ENCODE peak calls at places on chromosome 17, in seven cellular contexts. E is HCT116, U is SK-N-SH, C is H1, G is K562, Y is GM12878, S is HepG2. W is an unnamed sample.

GRCh38 chr17:45016237-45016636 is 35.2 kb downstream of the DCAKD start:
- DNase-seq in E (no peak), C (no peak), Y (no peak), S (no peak), G (no peak), U (no peak), W (no peak)

GRCh38 chr17:41178843-41179616 is 1.0 kb upstream of the KRTAP4-2 start:
- DNase-seq in Y (no peak), E (no peak), G (no peak), S (no peak), U (no peak), C (no peak), W (no peak)

GRCh38 chr17:4816826-4817225 is 9.9 kb downstream of the PLD2 start:
- DNase-seq in E (no peak), Y (no peak), C (no peak), S (no peak), U (no peak), G (no peak), W (no peak)

GRCh38 chr17:5248821-5249479 is 14.3 kb upstream of the SCIMP start:
- DNase-seq in S (no peak), E (no peak), C (no peak), U (no peak), Y (no peak), G (no peak), W (no peak)

GRCh38 chr17:73770115-73770848 is 126.0 kb upstream of the SDK2 start:
- DNase-seq in C (no peak), G (peak), E (peak), Y (no peak), U (peak), S (no peak), W (peak)

GRCh38 chr17:14069251-14069981 is at the start of gene COX10:
- DNase-seq in E (peak), S (peak), G (peak), Y (peak), C (peak), U (peak), W (peak)

GRCh38 chr17:74569392-74570003 is 2.2 kb upstream of the CD300H start:
- DNase-seq in E (peak), S (no peak), U (no peak), G (peak), C (no peak), Y (no peak), W (peak)

GRCh38 chr17:63973930-63974593 is 1.3 kb upstream of the SCN4A start:
- DNase-seq in U (no peak), E (no peak), G (no peak), S (no peak), Y (no peak), C (no peak), W (peak)

GRCh38 chr17:79305831-79306687 is 231.4 kb downstream of the ENGASE start:
- DNase-seq in C (no peak), Y (no peak), S (no peak), E (no peak), U (peak), G (peak), W (no peak)

GRCh38 chr17:63082952-63083351 is 116.9 kb downstream of the TANC2 start:
- DNase-seq in U (no peak), Y (no peak), E (no peak), C (no peak), G (no peak), S (no peak), W (no peak)

GRCh38 chr17:14971054-14971453 is 294.1 kb downstream of the PMP22 start:
- DNase-seq in S (no peak), C (no peak), G (no peak), Y (no peak), U (no peak), E (no peak), W (no peak)

GRCh38 chr17:77894126-77894956 is 64.2 kb upstream of the TNRC6C start:
- DNase-seq in E (no peak), Y (no peak), C (no peak), U (no peak), S (no peak), G (no peak), W (no peak)

GRCh38 chr17:80512233-80512632 is 32.4 kb upstream of the RPTOR start:
- DNase-seq in E (no peak), U (no peak), S (no peak), C (no peak), Y (no peak), G (no peak), W (no peak)

GRCh38 chr17:80970044-80970761 is 21.4 kb upstream of the CHMP6 start:
- DNase-seq in C (no peak), U (peak), E (no peak), S (no peak), Y (no peak), G (peak), W (peak)

GRCh38 chr17:9044796-9045470 is 23.6 kb downstream of the NTN1 start:
- DNase-seq in U (no peak), E (no peak), S (no peak), Y (no peak), G (no peak), C (no peak), W (no peak)

GRCh38 chr17:72376486-72377345 is 255.9 kb downstream of the SOX9 start:
- DNase-seq in S (no peak), Y (no peak), G (no peak), E (no peak), U (peak), C (no peak), W (no peak)

GRCh38 chr17:32124985-32125847 is 17.1 kb upstream of the RHOT1 start:
- DNase-seq in G (no peak), E (no peak), S (no peak), Y (no peak), U (peak), C (no peak), W (no peak)

GRCh38 chr17:3983945-3984484 is 19.8 kb upstream of the ATP2A3 start:
- DNase-seq in U (peak), C (no peak), G (no peak), S (no peak), E (no peak), Y (no peak), W (no peak)

GRCh38 chr17:44467108-44467507 is 36.1 kb downstream of the GPATCH8 start:
- DNase-seq in S (no peak), E (no peak), G (no peak), Y (no peak), U (no peak), C (no peak), W (no peak)

GRCh38 chr17:8122923-8123694 is 797 bp downstream of the HES7 start:
- DNase-seq in E (no peak), S (no peak), Y (no peak), U (peak), G (peak), C (peak), W (no peak)

GRCh38 chr17:14760719-14761425 is 460.0 kb downstream of the HS3ST3B1 start:
- DNase-seq in Y (no peak), S (peak), G (no peak), C (no peak), E (no peak), U (no peak), W (no peak)

GRCh38 chr17:46026815-46027125 is 27.7 kb downstream of the STH start:
- DNase-seq in U (no peak), S (no peak), G (no peak), Y (no peak), C (no peak), E (no peak), W (no peak)

GRCh38 chr17:6509295-6509771 is 47.0 kb downstream of the PITPNM3 start:
- DNase-seq in G (peak), Y (no peak), S (no peak), C (no peak), E (no peak), U (no peak), W (no peak)

GRCh38 chr17:67922503-67922902 is 73.8 kb downstream of the C17orf58 start:
- DNase-seq in C (no peak), G (no peak), S (no peak), U (no peak), Y (no peak), E (no peak), W (no peak)

GRCh38 chr17:78184868-78185267 is 2.0 kb downstream of the TK1 start:
- DNase-seq in C (no peak), Y (no peak), G (no peak), S (no peak), U (no peak), E (no peak), W (no peak)

GRCh38 chr17:43840814-43841213 is 6.2 kb upstream of the CD300LG start:
- DNase-seq in S (peak), E (no peak), U (peak), C (no peak), G (peak), Y (no peak), W (peak)

GRCh38 chr17:19015428-19015827 is 10.9 kb upstream of the FAM83G start:
- DNase-seq in G (no peak), E (no peak), U (no peak), S (no peak), C (no peak), Y (no peak), W (no peak)

GRCh38 chr17:43983515-43984411 is 20.7 kb upstream of the NAGS start:
- DNase-seq in U (peak), Y (no peak), E (no peak), S (peak), C (peak), G (peak), W (no peak)

GRCh38 chr17:72587773-72588511 is 467.1 kb downstream of the SOX9 start:
- DNase-seq in E (no peak), U (no peak), Y (no peak), S (peak), C (no peak), G (no peak), W (no peak)

GRCh38 chr17:73388578-73388905 is 76.7 kb upstream of the CDC42EP4 start:
- DNase-seq in G (no peak), U (no peak), S (no peak), E (no peak), Y (no peak), C (no peak), W (no peak)

GRCh38 chr17:61483778-61484116 is 31.5 kb downstream of the TBX4 start:
- DNase-seq in G (no peak), Y (no peak), C (no peak), S (no peak), E (no peak), U (no peak), W (no peak)

GRCh38 chr17:7834554-7834890 is 505 bp downstream of the KDM6B start:
- DNase-seq in C (no peak), G (peak), E (no peak), S (peak), U (peak), Y (no peak), W (no peak)

GRCh38 chr17:8574687-8575086 is 55.8 kb downstream of the MYH10 start:
- DNase-seq in S (peak), C (no peak), U (no peak), Y (no peak), G (peak), E (no peak), W (peak)

GRCh38 chr17:1746975-1747543 is 4.4 kb downstream of the SERPINF2 start:
- DNase-seq in G (no peak), S (no peak), E (no peak), Y (no peak), U (no peak), C (peak), W (no peak)
- TF ChIP-seq JUND in G (no peak), S (no peak), E (no peak), Y (no peak), U (no peak), C (no peak), W (no peak)

GRCh38 chr17:39643271-39643670 is 6.3 kb downstream of the STARD3 start:
- DNase-seq in E (no peak), U (no peak), Y (no peak), G (no peak), S (no peak), C (no peak), W (no peak)
- TF ChIP-seq JUND in E (no peak), U (no peak), Y (no peak), G (peak), S (no peak), C (no peak), W (no peak)

GRCh38 chr17:48972749-48973097 is 4.3 kb upstream of the GIP start:
- DNase-seq in Y (no peak), C (no peak), S (no peak), G (no peak), U (no peak), E (no peak), W (no peak)

GRCh38 chr17:48970224-48970623 is 1.8 kb upstream of the GIP start:
- DNase-seq in E (no peak), G (peak), C (no peak), Y (no peak), U (peak), S (no peak), W (no peak)

GRCh38 chr17:48973806-48974205 is 5.4 kb upstream of the GIP start:
- DNase-seq in G (peak), U (no peak), Y (no peak), E (no peak), C (no peak), S (no peak), W (no peak)

DNA sequence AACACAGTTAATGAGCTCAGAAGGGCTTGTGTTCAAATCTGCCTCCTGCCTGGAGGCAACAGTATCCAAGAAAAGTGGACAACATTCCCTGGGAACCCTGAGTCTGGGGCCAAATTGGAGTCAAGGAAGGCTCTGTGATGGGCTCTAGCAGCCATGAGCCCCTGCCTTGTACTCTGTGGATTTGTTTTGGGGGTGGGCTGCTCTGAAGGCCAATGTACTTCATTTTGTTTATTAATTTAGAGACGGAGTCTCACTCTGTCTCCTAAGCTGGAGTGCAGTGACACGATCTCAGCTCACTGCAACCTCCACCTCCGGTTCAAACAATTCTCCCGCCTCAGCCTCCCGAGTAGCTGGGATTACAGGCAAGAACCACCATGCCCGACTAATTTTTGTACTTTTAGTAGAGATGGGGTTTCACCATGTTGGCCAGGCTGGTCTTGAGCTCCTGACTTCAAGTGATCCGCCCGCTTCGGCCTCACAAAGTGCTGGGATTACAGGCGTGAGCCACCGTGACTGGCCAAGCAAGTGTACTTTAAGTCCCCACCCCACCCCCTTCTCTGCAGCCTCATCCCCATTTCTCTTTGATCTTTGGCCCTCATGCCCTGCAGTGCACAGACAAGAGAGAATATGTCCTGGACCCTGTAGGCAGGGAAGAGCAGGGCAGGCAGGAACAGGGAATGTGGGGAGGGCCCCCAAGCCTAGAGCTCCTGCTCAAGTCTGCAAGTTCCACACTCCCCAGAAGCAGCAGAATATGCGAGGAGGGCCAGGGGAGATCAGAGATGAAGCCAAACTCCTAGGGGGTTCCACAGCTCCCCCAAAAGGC is 2.7 kb upstream of the GIP start:
- DNase-seq in E (no peak), U (no peak), S (peak), Y (no peak), G (peak), C (no peak), W (no peak)
- TF ChIP-seq JUND in E (no peak), U (no peak), S (peak), Y (no peak), G (no peak), C (no peak), W (no peak)

GRCh38 chr17:82386256-82386831 is 14.8 kb downstream of the UTS2R start:
- DNase-seq in S (no peak), C (no peak), Y (no peak), G (no peak), U (no peak), E (no peak), W (no peak)

GRCh38 chr17:82385559-82386255 is 14.1 kb downstream of the UTS2R start:
- DNase-seq in Y (no peak), G (no peak), S (no peak), E (no peak), C (no peak), U (no peak), W (no peak)

GRCh38 chr17:82383411-82383810 is 11.8 kb downstream of the UTS2R start:
- DNase-seq in G (no peak), S (no peak), U (peak), E (no peak), Y (no peak), C (no peak), W (no peak)

GRCh38 chr17:82384051-82384729 is 12.6 kb downstream of the UTS2R start:
- DNase-seq in E (no peak), C (no peak), G (no peak), S (peak), Y (no peak), U (peak), W (no peak)

DNA sequence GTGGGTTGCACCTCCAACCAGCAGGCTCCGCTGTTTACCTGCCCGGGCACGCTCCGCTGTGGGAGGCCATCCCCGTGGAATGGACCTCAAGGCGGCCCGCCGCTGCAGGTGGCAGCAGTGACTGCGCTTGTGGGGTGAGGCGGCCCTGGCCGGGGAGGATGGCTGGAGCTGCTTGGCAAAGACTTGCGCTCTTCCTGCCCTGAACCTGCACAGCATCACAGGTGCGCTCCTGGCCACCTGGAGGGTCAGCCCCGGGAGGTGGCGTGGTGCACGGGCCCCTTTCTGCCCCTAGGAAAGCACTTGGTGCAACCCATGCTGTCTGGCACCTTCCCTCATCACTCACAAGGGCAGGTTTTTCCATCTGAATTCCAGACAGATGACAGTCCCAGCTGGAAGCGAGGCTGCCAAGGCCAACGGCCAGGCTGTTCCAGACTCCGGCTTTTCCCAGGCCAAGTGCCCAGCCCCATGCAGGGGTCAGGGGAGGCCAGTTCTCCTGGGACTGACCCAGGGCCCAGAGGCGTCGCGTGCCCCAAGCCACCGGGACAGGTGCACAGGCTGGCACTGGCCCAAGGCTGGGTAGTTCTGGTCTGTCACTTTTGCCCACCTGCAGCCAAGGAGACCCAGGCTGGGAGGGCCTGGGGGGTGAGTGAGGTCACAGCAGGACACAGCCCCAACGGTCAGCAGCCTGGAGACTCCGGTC is 13.3 kb downstream of the UTS2R start:
- DNase-seq in S (peak), Y (no peak), U (peak), C (no peak), G (peak), E (no peak), W (peak)
- TF ChIP-seq JUND in S (no peak), Y (no peak), U (no peak), C (no peak), G (no peak), E (no peak), W (no peak)

GRCh38 chr17:57747221-57748017 is 2.3 kb upstream of the CCDC182 start:
- DNase-seq in G (peak), S (peak), E (peak), U (peak), C (no peak), Y (no peak), W (peak)
- TF ChIP-seq JUND in G (no peak), S (no peak), E (no peak), U (no peak), C (no peak), Y (no peak), W (no peak)

GRCh38 chr17:82303944-82304808 is 13.2 kb downstream of the CD7 start:
- DNase-seq in E (no peak), G (peak), Y (no peak), U (peak), S (no peak), C (peak), W (no peak)
- TF ChIP-seq JUND in E (no peak), G (no peak), Y (no peak), U (no peak), S (no peak), C (no peak), W (no peak)

W was measured in T47D.